ENCODE peak calls at places on chromosomes 4 and X, in five cellular contexts. One of them, this sample, is unnamed.
A peak's percentile ranks its signal among the peaks of the same experiment; 100 is the strongest.

GRCh38 chr4:66625480-66625879 is 919.8 kb downstream of the CENPC start:
- DNase-seq in neural progenitor cell: no peak
- DNase-seq in tibial nerve: no peak
- DNase-seq in GM23248: no peak
- DNase-seq in cardiac muscle cell: no peak
- DNase-seq in this sample: no peak

GRCh38 chr4:152606800-152607577 is 71.1 kb upstream of the FBXW7 start:
- DNase-seq in neural progenitor cell: peak; percentile 29
- DNase-seq in tibial nerve: no peak
- DNase-seq in GM23248: peak; percentile 42
- DNase-seq in cardiac muscle cell: no peak
- DNase-seq in this sample: no peak

GRCh38 chrX:81259714-81260395 is 58.0 kb downstream of the SH3BGRL start:
- DNase-seq in neural progenitor cell: no peak
- DNase-seq in tibial nerve: no peak
- DNase-seq in GM23248: peak; percentile 61
- DNase-seq in cardiac muscle cell: no peak
- DNase-seq in this sample: no peak

GRCh38 chrX:118526149-118526548 is 30.5 kb downstream of the DOCK11 start:
- DNase-seq in neural progenitor cell: no peak
- DNase-seq in tibial nerve: no peak
- DNase-seq in GM23248: no peak
- DNase-seq in cardiac muscle cell: peak; percentile 28
- DNase-seq in this sample: no peak

GRCh38 chr4:38678078-38678477 is 14.1 kb downstream of the KLF3 start:
- DNase-seq in neural progenitor cell: no peak
- DNase-seq in tibial nerve: peak; percentile 42
- DNase-seq in GM23248: peak; percentile 97
- DNase-seq in cardiac muscle cell: no peak
- DNase-seq in this sample: no peak

GRCh38 chr4:26819478-26819877 is 41.2 kb upstream of the STIM2 start:
- DNase-seq in neural progenitor cell: no peak
- DNase-seq in tibial nerve: no peak
- DNase-seq in GM23248: no peak
- DNase-seq in cardiac muscle cell: no peak
- DNase-seq in this sample: no peak

GRCh38 chrX:3451566-3451965 is 105.1 kb upstream of the MXRA5 start:
- DNase-seq in neural progenitor cell: no peak
- DNase-seq in tibial nerve: no peak
- DNase-seq in GM23248: no peak
- DNase-seq in cardiac muscle cell: no peak
- DNase-seq in this sample: peak; percentile 81

GRCh38 chr4:145781306-145781705 is 101.4 kb downstream of the C4orf51 start:
- DNase-seq in neural progenitor cell: no peak
- DNase-seq in tibial nerve: no peak
- DNase-seq in GM23248: no peak
- DNase-seq in cardiac muscle cell: no peak
- DNase-seq in this sample: no peak

GRCh38 chr4:14856076-14856926 is 146.0 kb upstream of the CPEB2 start:
- DNase-seq in neural progenitor cell: no peak
- DNase-seq in tibial nerve: peak; percentile 62
- DNase-seq in GM23248: peak; percentile 98
- DNase-seq in cardiac muscle cell: no peak
- DNase-seq in this sample: peak; percentile 42

GRCh38 chr4:87150498-87151261 is 69.7 kb downstream of the KLHL8 start:
- DNase-seq in neural progenitor cell: peak; percentile 80
- DNase-seq in tibial nerve: peak; percentile 95
- DNase-seq in GM23248: peak; percentile 71
- DNase-seq in cardiac muscle cell: peak; percentile 79
- DNase-seq in this sample: peak; percentile 65

GRCh38 chr4:76767983-76768382 is 130.0 kb downstream of the SOWAHB start:
- DNase-seq in neural progenitor cell: no peak
- DNase-seq in tibial nerve: no peak
- DNase-seq in GM23248: peak; percentile 47
- DNase-seq in cardiac muscle cell: no peak
- DNase-seq in this sample: no peak

GRCh38 chr4:91769912-91770311 is 533.9 kb upstream of the GRID2 start:
- DNase-seq in neural progenitor cell: no peak
- DNase-seq in tibial nerve: no peak
- DNase-seq in GM23248: no peak
- DNase-seq in cardiac muscle cell: no peak
- DNase-seq in this sample: no peak

GRCh38 chr4:91758487-91758886 is 545.3 kb upstream of the GRID2 start:
- DNase-seq in neural progenitor cell: no peak
- DNase-seq in tibial nerve: no peak
- DNase-seq in GM23248: no peak
- DNase-seq in cardiac muscle cell: no peak
- DNase-seq in this sample: peak; percentile 24

GRCh38 chr4:91764085-91764484 is 539.7 kb upstream of the GRID2 start:
- DNase-seq in neural progenitor cell: no peak
- DNase-seq in tibial nerve: no peak
- DNase-seq in GM23248: no peak
- DNase-seq in cardiac muscle cell: no peak
- DNase-seq in this sample: no peak
- H3K27ac ChIP-seq in neural progenitor cell: no peak overlapping the region
- H3K27ac ChIP-seq in tibial nerve: no peak overlapping the region
- H3K27ac ChIP-seq in GM23248: no peak overlapping the region
- H3K27ac ChIP-seq in cardiac muscle cell: no peak overlapping the region
- H3K27ac ChIP-seq in this sample: no peak overlapping the region

GRCh38 chrX:131723646-131724045 is 179.8 kb downstream of the OR13H1 start:
- DNase-seq in neural progenitor cell: no peak
- DNase-seq in tibial nerve: no peak
- DNase-seq in GM23248: no peak
- DNase-seq in cardiac muscle cell: peak; percentile 9
- DNase-seq in this sample: no peak

GRCh38 chrX:131724292-131724691 is 180.4 kb downstream of the OR13H1 start:
- DNase-seq in neural progenitor cell: no peak
- DNase-seq in tibial nerve: no peak
- DNase-seq in GM23248: no peak
- DNase-seq in cardiac muscle cell: no peak
- DNase-seq in this sample: no peak

GRCh38 chrX:131728295-131729145 is 184.6 kb downstream of the OR13H1 start:
- DNase-seq in neural progenitor cell: no peak
- DNase-seq in tibial nerve: no peak
- DNase-seq in GM23248: no peak
- DNase-seq in cardiac muscle cell: no peak
- DNase-seq in this sample: no peak

GRCh38 chrX:131727778-131728177 is 183.9 kb downstream of the OR13H1 start:
- DNase-seq in neural progenitor cell: no peak
- DNase-seq in tibial nerve: no peak
- DNase-seq in GM23248: no peak
- DNase-seq in cardiac muscle cell: no peak
- DNase-seq in this sample: no peak

GRCh38 chrX:131725001-131725654 is 181.3 kb downstream of the OR13H1 start:
- DNase-seq in neural progenitor cell: no peak
- DNase-seq in tibial nerve: no peak
- DNase-seq in GM23248: no peak
- DNase-seq in cardiac muscle cell: no peak
- DNase-seq in this sample: no peak
- H3K9me3 ChIP-seq in neural progenitor cell: no peaks in the 10 kb centered on the region
- H3K9me3 ChIP-seq in tibial nerve: peaks cover 21% of the 10 kb centered on the region
- H3K9me3 ChIP-seq in GM23248: no peaks in the 10 kb centered on the region
- H3K9me3 ChIP-seq in cardiac muscle cell: no peaks in the 10 kb centered on the region
- H3K9me3 ChIP-seq in this sample: no peaks in the 10 kb centered on the region

GRCh38 chrX:34877451-34877850 is 65.1 kb upstream of the FAM47B start:
- DNase-seq in neural progenitor cell: no peak
- DNase-seq in tibial nerve: no peak
- DNase-seq in GM23248: peak; percentile 45
- DNase-seq in cardiac muscle cell: no peak
- DNase-seq in this sample: peak; percentile 21
- H3K4me1 ChIP-seq in neural progenitor cell: peaks cover 8% of the 10 kb centered on the region
- H3K4me1 ChIP-seq in tibial nerve: no peaks in the 10 kb centered on the region
- H3K4me1 ChIP-seq in GM23248: peaks cover 45% of the 10 kb centered on the region
- H3K4me1 ChIP-seq in cardiac muscle cell: no peaks in the 10 kb centered on the region
- H3K4me1 ChIP-seq in this sample: peaks cover 59% of the 10 kb centered on the region

GRCh38 chrX:130637591-130637990 is 235.8 kb downstream of the RBMX2 start:
- DNase-seq in neural progenitor cell: no peak
- DNase-seq in tibial nerve: no peak
- DNase-seq in GM23248: peak; percentile 38
- DNase-seq in cardiac muscle cell: no peak
- DNase-seq in this sample: no peak
- H3K27ac ChIP-seq in neural progenitor cell: no peak overlapping the region
- H3K27ac ChIP-seq in tibial nerve: no peak overlapping the region
- H3K27ac ChIP-seq in GM23248: no peak overlapping the region
- H3K27ac ChIP-seq in cardiac muscle cell: no peak overlapping the region
- H3K27ac ChIP-seq in this sample: no peak overlapping the region

GRCh38 chrX:120145295-120145925 is 13.0 kb upstream of the RHOXF2 start:
- DNase-seq in neural progenitor cell: no peak
- DNase-seq in tibial nerve: no peak
- DNase-seq in GM23248: no peak
- DNase-seq in cardiac muscle cell: no peak
- DNase-seq in this sample: no peak
- H3K9me3 ChIP-seq in neural progenitor cell: peaks cover 4% of the 10 kb centered on the region
- H3K9me3 ChIP-seq in tibial nerve: no peaks in the 10 kb centered on the region
- H3K9me3 ChIP-seq in GM23248: no peaks in the 10 kb centered on the region
- H3K9me3 ChIP-seq in cardiac muscle cell: no peaks in the 10 kb centered on the region
- H3K9me3 ChIP-seq in this sample: peaks cover 9% of the 10 kb centered on the region

GRCh38 chr4:16029329-16029728 is 54.5 kb downstream of the PROM1 start:
- DNase-seq in neural progenitor cell: no peak
- DNase-seq in tibial nerve: no peak
- DNase-seq in GM23248: peak; percentile 13
- DNase-seq in cardiac muscle cell: peak; percentile 49
- DNase-seq in this sample: peak; percentile 80

GRCh38 chr4:16032871-16033505 is 50.8 kb downstream of the PROM1 start:
- DNase-seq in neural progenitor cell: peak; percentile 69
- DNase-seq in tibial nerve: no peak
- DNase-seq in GM23248: no peak
- DNase-seq in cardiac muscle cell: no peak
- DNase-seq in this sample: no peak

GRCh38 chr4:16029886-16030285 is 53.9 kb downstream of the PROM1 start:
- DNase-seq in neural progenitor cell: no peak
- DNase-seq in tibial nerve: no peak
- DNase-seq in GM23248: no peak
- DNase-seq in cardiac muscle cell: no peak
- DNase-seq in this sample: no peak

GRCh38 chr4:16032382-16032743 is 51.5 kb downstream of the PROM1 start:
- DNase-seq in neural progenitor cell: no peak
- DNase-seq in tibial nerve: no peak
- DNase-seq in GM23248: no peak
- DNase-seq in cardiac muscle cell: no peak
- DNase-seq in this sample: no peak

DNA sequence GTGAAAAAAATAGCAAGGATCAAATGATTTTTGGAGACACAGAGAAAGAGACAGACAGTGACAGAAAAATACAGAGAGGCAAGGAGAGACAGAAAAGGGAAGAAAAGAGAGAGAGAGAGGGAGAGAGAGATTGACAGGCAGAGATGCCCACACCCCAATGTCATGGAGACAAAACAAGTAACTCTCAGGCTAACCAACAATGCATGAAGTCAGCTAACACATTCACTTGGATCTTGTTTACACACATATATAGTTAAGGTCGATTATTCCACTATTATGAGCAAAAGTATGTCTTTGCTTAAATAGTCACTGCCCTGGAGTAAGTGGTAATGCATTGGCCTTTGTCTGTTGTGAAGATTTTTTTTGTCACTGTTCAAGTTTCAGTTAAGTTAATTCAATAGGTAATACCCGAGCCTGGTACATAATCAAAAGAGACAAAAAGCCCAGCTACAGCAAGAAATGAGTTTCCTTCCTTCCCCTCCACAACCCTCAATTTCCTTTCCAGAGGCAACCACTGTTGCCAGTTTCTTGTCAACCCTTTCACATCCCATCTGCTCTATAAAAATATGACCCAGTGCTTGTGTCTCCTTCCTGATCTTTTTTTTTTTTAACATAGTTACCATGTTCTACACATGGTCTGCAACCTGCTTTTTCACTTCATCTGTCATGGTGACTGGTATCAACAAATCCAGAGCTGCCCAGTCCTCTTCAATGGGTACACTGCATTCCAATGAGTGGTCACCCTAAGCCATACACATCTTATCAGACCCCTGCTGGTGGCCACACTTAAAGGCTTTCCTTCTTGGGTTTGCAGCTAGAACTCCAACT is 52.1 kb downstream of the PROM1 start:
- DNase-seq in neural progenitor cell: no peak
- DNase-seq in tibial nerve: no peak
- DNase-seq in GM23248: no peak
- DNase-seq in cardiac muscle cell: no peak
- DNase-seq in this sample: no peak
- H3K4me1 ChIP-seq in neural progenitor cell: peaks cover 33% of the 10 kb centered on the region
- H3K4me1 ChIP-seq in tibial nerve: no peaks in the 10 kb centered on the region
- H3K4me1 ChIP-seq in GM23248: no peaks in the 10 kb centered on the region
- H3K4me1 ChIP-seq in cardiac muscle cell: peaks cover 17% of the 10 kb centered on the region
- H3K4me1 ChIP-seq in this sample: peaks cover 22% of the 10 kb centered on the region